ENCODE peak calls at places on chromosomes 7 and 10, in eight cellular contexts. I is gastrocnemius medialis; R is left lobe of liver; Q is left cardiac atrium; U is memory B cell; S is T-cell; O is upper lobe of left lung; X is effector memory CD8-positive, alpha-beta T cell. K is an unnamed sample.

GRCh38 chr7:975702-976473 is 539 bp upstream of the COX19 start:
- ATAC-seq in I (peak; percentile 1), R (no peak), Q (no peak), U (no peak), S (no peak), O (peak; percentile 2), X (no peak), K (no peak)

GRCh38 chr10:104501449-104501848 is 139.6 kb upstream of the SORCS3 start:
- ATAC-seq in I (no peak), R (no peak), Q (no peak), U (no peak), S (no peak), O (no peak), X (no peak), K (no peak)

GRCh38 chr7:2104716-2105115 is 128.0 kb downstream of the MAD1L1 start:
- ATAC-seq in I (no peak), R (no peak), Q (peak; percentile 20), U (no peak), S (no peak), O (no peak), X (no peak), K (no peak)

GRCh38 chr10:50605280-50606270 is 18.2 kb downstream of the SGMS1 start:
- ATAC-seq in I (peak; percentile 99), R (peak; percentile 84), Q (peak; percentile 84), U (no peak), S (peak; percentile 41), O (peak; percentile 91), X (peak; percentile 65), K (peak; percentile 55)

GRCh38 chr10:71218046-71218832 is 5.9 kb downstream of the UNC5B start:
- ATAC-seq in I (peak; percentile 16), R (no peak), Q (peak; percentile 45), U (no peak), S (no peak), O (no peak), X (peak; percentile 8), K (no peak)

GRCh38 chr10:103747193-103747865 is 108.0 kb downstream of the SH3PXD2A start:
- ATAC-seq in I (no peak), R (no peak), Q (no peak), U (no peak), S (no peak), O (no peak), X (no peak), K (no peak)

GRCh38 chr7:87735360-87735759 is 107.2 kb downstream of the RUNDC3B start:
- ATAC-seq in I (no peak), R (no peak), Q (no peak), U (no peak), S (no peak), O (no peak), X (no peak), K (no peak)

GRCh38 chr7:152341039-152341913 is 94.5 kb downstream of the KMT2C start:
- ATAC-seq in I (peak; percentile 93), R (peak; percentile 91), Q (peak; percentile 70), U (peak; percentile 79), S (no peak), O (peak; percentile 86), X (no peak), K (peak; percentile 34)

GRCh38 chr7:139702811-139703467 is 74.9 kb downstream of the HIPK2 start:
- ATAC-seq in I (peak; percentile 80), R (peak; percentile 63), Q (peak; percentile 64), U (peak; percentile 61), S (no peak), O (no peak), X (no peak), K (no peak)

GRCh38 chr10:8056891-8057331 is 2.4 kb downstream of the GATA3 start:
- ATAC-seq in I (no peak), R (no peak), Q (no peak), U (no peak), S (peak; percentile 9), O (no peak), X (no peak), K (peak; percentile 23)

GRCh38 chr10:43318978-43319965 is 52.2 kb upstream of the FXYD4 start:
- ATAC-seq in I (no peak), R (no peak), Q (no peak), U (no peak), S (no peak), O (no peak), X (no peak), K (no peak)

GRCh38 chr10:69446229-69446628 is 5.0 kb upstream of the TSPAN15 start:
- ATAC-seq in I (no peak), R (no peak), Q (no peak), U (no peak), S (no peak), O (no peak), X (no peak), K (no peak)

GRCh38 chr10:5970066-5970465 is 7.3 kb downstream of the IL15RA start:
- ATAC-seq in I (no peak), R (no peak), Q (no peak), U (no peak), S (no peak), O (no peak), X (no peak), K (no peak)

GRCh38 chr7:50588937-50589336 is 23.7 kb upstream of the DDC start:
- ATAC-seq in I (peak; percentile 49), R (peak; percentile 67), Q (peak; percentile 27), U (no peak), S (no peak), O (no peak), X (no peak), K (no peak)

GRCh38 chr7:71313562-71313961 is 181.6 kb downstream of the GALNT17 start:
- ATAC-seq in I (no peak), R (no peak), Q (no peak), U (no peak), S (no peak), O (no peak), X (no peak), K (no peak)

K was measured in activated CD4-positive, CD25-positive, alpha-beta regulatory T cell treated with anti-CD3 and anti-CD28 coated beads, Interleukin-2, amount 50 U/mL, for 24 hours.